ENCODE peak calls at places on chromosomes 4 and X, in six cellular contexts. One of them, this sample, is unnamed.
A peak's percentile ranks its signal among the peaks of the same experiment; 100 is the strongest.

GRCh38 chr4:2797545-2798305 is 4.8 kb downstream of the SH3BP2 start:
- DNase-seq in suprapubic skin: peak; percentile 76
- DNase-seq in ovary: peak; percentile 11
- DNase-seq in tibial nerve: no peak
- DNase-seq in endothelial cell of umbilical vein: no peak
- DNase-seq in transverse colon: no peak
- DNase-seq in this sample: peak; percentile 13

GRCh38 chrX:17081969-17082368 is 135.5 kb downstream of the REPS2 start:
- DNase-seq in endothelial cell of umbilical vein: no peak
- DNase-seq in suprapubic skin: no peak
- DNase-seq in ovary: no peak
- DNase-seq in transverse colon: no peak
- DNase-seq in tibial nerve: no peak
- DNase-seq in this sample: no peak

GRCh38 chr4:40594261-40595178 is 35.1 kb downstream of the RBM47 start:
- DNase-seq in suprapubic skin: no peak
- DNase-seq in endothelial cell of umbilical vein: no peak
- DNase-seq in ovary: no peak
- DNase-seq in tibial nerve: no peak
- DNase-seq in transverse colon: no peak
- DNase-seq in this sample: no peak

GRCh38 chrX:95318882-95319281 is 1365.8 kb upstream of the DIAPH2 start:
- DNase-seq in ovary: no peak
- DNase-seq in suprapubic skin: no peak
- DNase-seq in tibial nerve: no peak
- DNase-seq in endothelial cell of umbilical vein: no peak
- DNase-seq in transverse colon: no peak
- DNase-seq in this sample: peak; percentile 27

GRCh38 chr4:26021417-26022345 is 107.7 kb downstream of the SMIM20 start:
- DNase-seq in tibial nerve: no peak
- DNase-seq in suprapubic skin: no peak
- DNase-seq in endothelial cell of umbilical vein: no peak
- DNase-seq in ovary: no peak
- DNase-seq in transverse colon: no peak
- DNase-seq in this sample: no peak

GRCh38 chr4:76342191-76342590 is 35.7 kb downstream of the STBD1 start:
- DNase-seq in endothelial cell of umbilical vein: no peak
- DNase-seq in transverse colon: no peak
- DNase-seq in tibial nerve: no peak
- DNase-seq in ovary: no peak
- DNase-seq in suprapubic skin: no peak
- DNase-seq in this sample: no peak

GRCh38 chrX:53282313-53282712 is 929 bp upstream of the IQSEC2 start:
- DNase-seq in tibial nerve: no peak
- DNase-seq in suprapubic skin: no peak
- DNase-seq in transverse colon: no peak
- DNase-seq in ovary: peak; percentile 51
- DNase-seq in endothelial cell of umbilical vein: no peak
- DNase-seq in this sample: no peak

GRCh38 chrX:154775611-154776349 is 13.1 kb downstream of the DKC1 start:
- DNase-seq in suprapubic skin: no peak
- DNase-seq in transverse colon: no peak
- DNase-seq in ovary: no peak
- DNase-seq in endothelial cell of umbilical vein: no peak
- DNase-seq in tibial nerve: no peak
- DNase-seq in this sample: peak; percentile 55

GRCh38 chr4:64617813-64618212 is 208.6 kb upstream of the TECRL start:
- DNase-seq in ovary: no peak
- DNase-seq in suprapubic skin: no peak
- DNase-seq in transverse colon: no peak
- DNase-seq in tibial nerve: no peak
- DNase-seq in endothelial cell of umbilical vein: no peak
- DNase-seq in this sample: peak; percentile 8

GRCh38 chrX:48278958-48279357 is 23.8 kb downstream of the SSX1 start:
- DNase-seq in endothelial cell of umbilical vein: no peak
- DNase-seq in suprapubic skin: peak; percentile 62
- DNase-seq in transverse colon: no peak
- DNase-seq in tibial nerve: peak; percentile 63
- DNase-seq in ovary: no peak
- DNase-seq in this sample: peak; percentile 37

GRCh38 chr4:111773858-111774257 is 371.4 kb upstream of the FAM241A start:
- DNase-seq in tibial nerve: no peak
- DNase-seq in ovary: no peak
- DNase-seq in endothelial cell of umbilical vein: no peak
- DNase-seq in transverse colon: peak; percentile 73
- DNase-seq in suprapubic skin: no peak
- DNase-seq in this sample: no peak

GRCh38 chrX:7927259-7928167 is at the start of gene PNPLA4:
- DNase-seq in transverse colon: peak; percentile 93
- DNase-seq in suprapubic skin: peak; percentile 84
- DNase-seq in tibial nerve: peak; percentile 20
- DNase-seq in endothelial cell of umbilical vein: peak; percentile 73
- DNase-seq in ovary: peak; percentile 83
- DNase-seq in this sample: peak; percentile 91

GRCh38 chr4:37648084-37648817 is 37.9 kb downstream of the RELL1 start:
- DNase-seq in ovary: peak; percentile 67
- DNase-seq in endothelial cell of umbilical vein: peak; percentile 90
- DNase-seq in suprapubic skin: peak; percentile 68
- DNase-seq in transverse colon: peak; percentile 74
- DNase-seq in tibial nerve: peak; percentile 52
- DNase-seq in this sample: peak; percentile 91

GRCh38 chr4:167826281-167826680 is 266.1 kb upstream of the ANXA10 start:
- DNase-seq in suprapubic skin: no peak
- DNase-seq in transverse colon: no peak
- DNase-seq in ovary: no peak
- DNase-seq in tibial nerve: no peak
- DNase-seq in endothelial cell of umbilical vein: peak; percentile 3
- DNase-seq in this sample: peak; percentile 12

GRCh38 chr4:40840985-40841571 is 91.3 kb downstream of the NSUN7 start:
- DNase-seq in suprapubic skin: peak; percentile 71
- DNase-seq in tibial nerve: peak; percentile 76
- DNase-seq in ovary: peak; percentile 23
- DNase-seq in endothelial cell of umbilical vein: peak; percentile 83
- DNase-seq in transverse colon: peak; percentile 79
- DNase-seq in this sample: peak; percentile 86

GRCh38 chr4:18593297-18594002 is 571.9 kb upstream of the LCORL start:
- DNase-seq in transverse colon: peak; percentile 47
- DNase-seq in tibial nerve: peak; percentile 74
- DNase-seq in suprapubic skin: no peak
- DNase-seq in ovary: peak; percentile 28
- DNase-seq in endothelial cell of umbilical vein: peak; percentile 80
- DNase-seq in this sample: peak; percentile 80

GRCh38 chr4:17646693-17647092 is 32.3 kb downstream of the MED28 start:
- DNase-seq in endothelial cell of umbilical vein: no peak
- DNase-seq in ovary: no peak
- DNase-seq in transverse colon: peak; percentile 43
- DNase-seq in suprapubic skin: no peak
- DNase-seq in tibial nerve: no peak
- DNase-seq in this sample: no peak

GRCh38 chrX:15674514-15674898 is 9.9 kb upstream of the CLTRN start:
- DNase-seq in suprapubic skin: peak; percentile 99
- DNase-seq in tibial nerve: peak; percentile 86
- DNase-seq in endothelial cell of umbilical vein: no peak
- DNase-seq in transverse colon: peak; percentile 97
- DNase-seq in ovary: peak; percentile 98
- DNase-seq in this sample: peak; percentile 89

GRCh38 chrX:34658316-34658715 is 1.2 kb upstream of the TMEM47 start:
- DNase-seq in tibial nerve: no peak
- DNase-seq in ovary: no peak
- DNase-seq in transverse colon: no peak
- DNase-seq in endothelial cell of umbilical vein: no peak
- DNase-seq in suprapubic skin: no peak
- DNase-seq in this sample: no peak

GRCh38 chr4:8759987-8760386 is 111.7 kb downstream of the HMX1 start:
- DNase-seq in suprapubic skin: peak; percentile 13
- DNase-seq in ovary: no peak
- DNase-seq in transverse colon: no peak
- DNase-seq in endothelial cell of umbilical vein: no peak
- DNase-seq in tibial nerve: no peak
- DNase-seq in this sample: peak; percentile 71

GRCh38 chr4:19776021-19776459 is 475.7 kb upstream of the SLIT2 start:
- DNase-seq in suprapubic skin: no peak
- DNase-seq in tibial nerve: no peak
- DNase-seq in endothelial cell of umbilical vein: peak; percentile 96
- DNase-seq in ovary: no peak
- DNase-seq in transverse colon: no peak
- DNase-seq in this sample: no peak

GRCh38 chr4:87409420-87409939 is 12.9 kb upstream of the NUDT9 start:
- DNase-seq in tibial nerve: no peak
- DNase-seq in suprapubic skin: no peak
- DNase-seq in ovary: no peak
- DNase-seq in endothelial cell of umbilical vein: peak; percentile 65
- DNase-seq in transverse colon: no peak
- DNase-seq in this sample: no peak

GRCh38 chr4:132218406-132218805 is 930.7 kb upstream of the PCDH10 start:
- DNase-seq in transverse colon: no peak
- DNase-seq in endothelial cell of umbilical vein: no peak
- DNase-seq in tibial nerve: no peak
- DNase-seq in ovary: no peak
- DNase-seq in suprapubic skin: no peak
- DNase-seq in this sample: no peak

GRCh38 chr4:80365928-80366327 is 30.4 kb downstream of the CFAP299 start:
- DNase-seq in ovary: no peak
- DNase-seq in endothelial cell of umbilical vein: peak; percentile 23
- DNase-seq in suprapubic skin: no peak
- DNase-seq in tibial nerve: peak; percentile 43
- DNase-seq in transverse colon: peak; percentile 60
- DNase-seq in this sample: peak; percentile 54

GRCh38 chr4:931194-931959 is 739 bp downstream of the GAK start:
- DNase-seq in suprapubic skin: no peak
- DNase-seq in tibial nerve: no peak
- DNase-seq in endothelial cell of umbilical vein: peak; percentile 34
- DNase-seq in transverse colon: peak; percentile 36
- DNase-seq in ovary: no peak
- DNase-seq in this sample: peak; percentile 39

GRCh38 chrX:87337267-87337666 is 180.3 kb upstream of the KLHL4 start:
- DNase-seq in endothelial cell of umbilical vein: no peak
- DNase-seq in transverse colon: no peak
- DNase-seq in ovary: no peak
- DNase-seq in suprapubic skin: no peak
- DNase-seq in tibial nerve: no peak
- DNase-seq in this sample: no peak

GRCh38 chr4:40493160-40493559 is 136.5 kb downstream of the RBM47 start:
- DNase-seq in transverse colon: no peak
- DNase-seq in tibial nerve: no peak
- DNase-seq in suprapubic skin: no peak
- DNase-seq in endothelial cell of umbilical vein: no peak
- DNase-seq in ovary: no peak
- DNase-seq in this sample: no peak

GRCh38 chr4:11469900-11470708 is 41.4 kb upstream of the HS3ST1 start:
- DNase-seq in ovary: no peak
- DNase-seq in transverse colon: no peak
- DNase-seq in tibial nerve: no peak
- DNase-seq in suprapubic skin: no peak
- DNase-seq in endothelial cell of umbilical vein: peak; percentile 12
- DNase-seq in this sample: no peak

GRCh38 chr4:154982187-154983047 is 201.3 kb downstream of the RBM46 start:
- DNase-seq in endothelial cell of umbilical vein: peak; percentile 61
- DNase-seq in suprapubic skin: no peak
- DNase-seq in ovary: no peak
- DNase-seq in tibial nerve: peak; percentile 60
- DNase-seq in transverse colon: peak; percentile 56
- DNase-seq in this sample: peak; percentile 48

GRCh38 chr4:107906458-107907100 is 24.8 kb upstream of the CYP2U1 start:
- DNase-seq in endothelial cell of umbilical vein: no peak
- DNase-seq in suprapubic skin: no peak
- DNase-seq in transverse colon: no peak
- DNase-seq in tibial nerve: no peak
- DNase-seq in ovary: no peak
- DNase-seq in this sample: no peak

GRCh38 chr4:10018818-10019438 is 2.4 kb downstream of the SLC2A9 start:
- DNase-seq in tibial nerve: peak; percentile 90
- DNase-seq in endothelial cell of umbilical vein: peak; percentile 95
- DNase-seq in suprapubic skin: peak; percentile 98
- DNase-seq in transverse colon: peak; percentile 97
- DNase-seq in ovary: peak; percentile 99
- DNase-seq in this sample: peak; percentile 97
- TF ChIP-seq POLR2A in tibial nerve: peak; percentile 70
- TF ChIP-seq POLR2A in endothelial cell of umbilical vein: peak; percentile 75
- TF ChIP-seq POLR2A in suprapubic skin: no peak
- TF ChIP-seq POLR2A in transverse colon: peak; percentile 75
- TF ChIP-seq POLR2A in ovary: peak; percentile 56
- TF ChIP-seq POLR2A in this sample: peak; percentile 54

GRCh38 chr4:33966808-33967207 is 2277.5 kb downstream of the ARAP2 start:
- DNase-seq in endothelial cell of umbilical vein: no peak
- DNase-seq in tibial nerve: no peak
- DNase-seq in suprapubic skin: no peak
- DNase-seq in transverse colon: no peak
- DNase-seq in ovary: no peak
- DNase-seq in this sample: no peak
- TF ChIP-seq CTCF in endothelial cell of umbilical vein: no peak
- TF ChIP-seq CTCF in tibial nerve: no peak
- TF ChIP-seq CTCF in suprapubic skin: no peak
- TF ChIP-seq CTCF in transverse colon: no peak
- TF ChIP-seq CTCF in ovary: no peak
- TF ChIP-seq CTCF in this sample: no peak

GRCh38 chr4:91448668-91449330 is 855.0 kb upstream of the GRID2 start:
- DNase-seq in suprapubic skin: no peak
- DNase-seq in ovary: no peak
- DNase-seq in endothelial cell of umbilical vein: no peak
- DNase-seq in tibial nerve: no peak
- DNase-seq in transverse colon: no peak
- DNase-seq in this sample: peak; percentile 60
- TF ChIP-seq POLR2A in suprapubic skin: no peak
- TF ChIP-seq POLR2A in ovary: no peak
- TF ChIP-seq POLR2A in endothelial cell of umbilical vein: no peak
- TF ChIP-seq POLR2A in tibial nerve: no peak
- TF ChIP-seq POLR2A in transverse colon: no peak
- TF ChIP-seq POLR2A in this sample: no peak

GRCh38 chrX:51802917-51803688 is 59.9 kb downstream of the GSPT2 start:
- DNase-seq in tibial nerve: peak; percentile 5
- DNase-seq in suprapubic skin: peak; percentile 57
- DNase-seq in endothelial cell of umbilical vein: peak; percentile 9
- DNase-seq in ovary: peak; percentile 13
- DNase-seq in transverse colon: peak; percentile 69
- DNase-seq in this sample: no peak
- TF ChIP-seq CTCF in tibial nerve: no peak
- TF ChIP-seq CTCF in suprapubic skin: no peak
- TF ChIP-seq CTCF in endothelial cell of umbilical vein: no peak
- TF ChIP-seq CTCF in ovary: no peak
- TF ChIP-seq CTCF in transverse colon: peak; percentile 15
- TF ChIP-seq CTCF in this sample: no peak

GRCh38 chrX:115344885-115345653 is 55.6 kb downstream of the LUZP4 start:
- DNase-seq in tibial nerve: peak; percentile 77
- DNase-seq in transverse colon: peak; percentile 76
- DNase-seq in suprapubic skin: peak; percentile 91
- DNase-seq in ovary: peak; percentile 90
- DNase-seq in endothelial cell of umbilical vein: peak; percentile 94
- DNase-seq in this sample: no peak
- TF ChIP-seq POLR2A in tibial nerve: no peak
- TF ChIP-seq POLR2A in transverse colon: no peak
- TF ChIP-seq POLR2A in suprapubic skin: no peak
- TF ChIP-seq POLR2A in ovary: no peak
- TF ChIP-seq POLR2A in endothelial cell of umbilical vein: no peak
- TF ChIP-seq POLR2A in this sample: no peak